ENCODE peak calls at places on chromosomes 6 and 20, in six cellular contexts. F, Z, K, A, G and B are unnamed samples. For H3K27me3 and H3K4me1, the result is how much of the 10 kb centered on the place peaks cover.

GRCh38 chr6:27394073-27394472 is 5.5 kb downstream of the ZNF391 start:
- DNase-seq in F (no peak), Z (no peak), K (no peak), A (no peak), G (no peak), B (no peak)

GRCh38 chr6:123570813-123571684 is 65.7 kb downstream of the TRDN start:
- DNase-seq in F (no peak), Z (no peak), K (no peak), A (no peak), G (no peak), B (no peak)

GRCh38 chr20:24681634-24682495 is 212.4 kb downstream of the SYNDIG1 start:
- DNase-seq in F (no peak), Z (no peak), K (no peak), A (no peak), G (no peak), B (no peak)

GRCh38 chr6:117555882-117556498 is 46.3 kb downstream of the GOPC start:
- DNase-seq in F (peak), Z (peak), K (peak), A (peak), G (peak), B (no peak)

GRCh38 chr6:88891135-88891845 is 72.1 kb downstream of the RNGTT start:
- DNase-seq in F (no peak), Z (no peak), K (no peak), A (no peak), G (no peak), B (no peak)

GRCh38 chr20:41183391-41183790 is 46.0 kb downstream of the PLCG1 start:
- DNase-seq in F (no peak), Z (no peak), K (no peak), A (no peak), G (no peak), B (no peak)

GRCh38 chr6:16222826-16223225 is 15.6 kb upstream of the GMPR start:
- DNase-seq in F (no peak), Z (no peak), K (no peak), A (no peak), G (no peak), B (no peak)

GRCh38 chr20:61520761-61521460 is 268.9 kb downstream of the CDH4 start:
- DNase-seq in F (no peak), Z (no peak), K (no peak), A (no peak), G (no peak), B (no peak)

GRCh38 chr20:6714202-6714800 is 53.2 kb upstream of the BMP2 start:
- DNase-seq in F (no peak), Z (no peak), K (no peak), A (peak), G (no peak), B (no peak)

GRCh38 chr6:17013701-17014100 is 88.1 kb upstream of the STMND1 start:
- DNase-seq in F (peak), Z (no peak), K (no peak), A (no peak), G (no peak), B (no peak)

GRCh38 chr6:102732908-102733307 is 1339.4 kb downstream of the GRIK2 start:
- DNase-seq in F (no peak), Z (no peak), K (no peak), A (no peak), G (no peak), B (no peak)

GRCh38 chr20:34549291-34549928 is 9.1 kb upstream of the MAP1LC3A start:
- DNase-seq in F (no peak), Z (peak), K (no peak), A (peak), G (no peak), B (no peak)

GRCh38 chr20:59153355-59153681 is 10.3 kb upstream of the ZNF831 start:
- DNase-seq in F (no peak), Z (no peak), K (no peak), A (no peak), G (no peak), B (no peak)

GRCh38 chr20:15359056-15359455 is 1021.6 kb upstream of the FLRT3 start:
- DNase-seq in F (no peak), Z (no peak), K (no peak), A (no peak), G (no peak), B (no peak)

GRCh38 chr20:651713-652610 is 1.0 kb downstream of the SRXN1 start:
- DNase-seq in F (peak), Z (no peak), K (no peak), A (peak), G (no peak), B (no peak)

GRCh38 chr6:132490478-132491204 is 22.3 kb downstream of the STX7 start:
- DNase-seq in F (no peak), Z (no peak), K (no peak), A (no peak), G (no peak), B (no peak)

GRCh38 chr20:54464003-54464402 is 11.4 kb upstream of the DOK5 start:
- DNase-seq in F (no peak), Z (no peak), K (no peak), A (no peak), G (no peak), B (no peak)

GRCh38 chr6:13006578-13007300 is 290.2 kb downstream of the PHACTR1 start:
- DNase-seq in F (no peak), Z (no peak), K (no peak), A (no peak), G (no peak), B (no peak)

GRCh38 chr6:101294051-101294638 is 99.4 kb upstream of the GRIK2 start:
- DNase-seq in F (no peak), Z (no peak), K (no peak), A (no peak), G (no peak), B (no peak)

GRCh38 chr6:110738899-110739365 is 76.3 kb downstream of the CDK19 start:
- DNase-seq in F (no peak), Z (peak), K (no peak), A (peak), G (no peak), B (no peak)

GRCh38 chr20:61821698-61822097 is 244.0 kb downstream of the TAF4 start:
- DNase-seq in F (no peak), Z (no peak), K (no peak), A (no peak), G (no peak), B (no peak)

GRCh38 chr20:57392512-57393271 is 1.5 kb downstream of the RBM38 start:
- DNase-seq in F (no peak), Z (no peak), K (peak), A (peak), G (no peak), B (no peak)

DNA sequence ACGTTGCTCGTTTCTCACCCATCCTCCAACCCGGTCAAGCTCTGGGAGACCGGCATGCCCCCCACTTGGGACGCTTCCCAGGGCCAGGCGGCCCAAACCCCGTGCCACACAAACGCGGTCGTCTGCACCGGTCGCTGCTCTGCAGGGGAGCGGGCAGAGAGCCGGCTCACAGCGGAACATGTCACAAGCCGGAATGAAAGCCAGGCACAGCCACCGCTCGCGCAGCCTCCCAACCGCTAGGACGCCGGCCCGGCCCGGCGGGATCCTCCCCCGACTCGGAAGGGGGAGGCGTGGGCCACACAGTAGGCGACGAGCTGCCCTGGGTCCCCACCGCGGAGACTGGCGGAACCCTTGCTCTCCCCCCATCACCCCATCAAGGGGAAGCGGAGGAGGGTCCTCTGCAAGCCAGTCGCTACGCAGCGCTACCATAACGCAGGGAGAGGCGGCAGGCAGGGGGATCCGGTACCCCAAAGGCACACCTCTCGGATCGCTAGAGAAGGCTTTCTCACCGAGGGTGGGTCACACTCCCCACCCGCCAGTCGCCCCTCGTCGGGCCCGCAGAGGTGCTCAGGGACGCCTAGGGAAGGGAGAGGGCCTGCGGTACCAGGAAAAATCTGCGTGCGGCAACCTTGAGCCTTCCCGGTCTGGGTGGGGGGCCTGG is 768.4 kb upstream of the DEFB115 start:
- DNase-seq in F (no peak), Z (no peak), K (no peak), A (no peak), G (no peak), B (no peak)
- H3K4me3 ChIP-seq in F (no peak), Z (no peak), K (no peak), A (no peak), G (no peak), B (no peak)

DNA sequence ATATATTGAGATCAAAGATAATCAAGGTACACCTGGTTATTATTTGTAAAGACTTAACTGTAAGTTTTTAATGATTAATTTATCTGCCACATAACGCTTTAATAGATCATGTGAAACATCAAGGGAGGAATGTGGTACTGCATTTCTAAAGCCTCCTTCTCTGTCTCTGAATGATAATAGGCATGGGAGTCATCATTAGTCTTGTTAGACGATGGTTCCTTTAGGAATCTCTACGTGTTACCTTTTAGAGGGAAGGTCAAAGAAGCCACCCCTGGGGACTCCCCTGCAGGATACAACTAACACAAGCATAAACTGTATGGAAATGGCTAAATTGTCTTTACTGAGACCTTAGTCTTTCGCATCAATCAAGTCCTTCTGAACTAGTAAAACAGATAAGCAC is 173.6 kb upstream of the MCHR2 start:
- DNase-seq in F (no peak), Z (no peak), K (no peak), A (no peak), G (no peak), B (no peak)
- H3K27me3 ChIP-seq in F (under half), Z (under half), K (under half), A (under half), G (under half), B (under half)

DNA sequence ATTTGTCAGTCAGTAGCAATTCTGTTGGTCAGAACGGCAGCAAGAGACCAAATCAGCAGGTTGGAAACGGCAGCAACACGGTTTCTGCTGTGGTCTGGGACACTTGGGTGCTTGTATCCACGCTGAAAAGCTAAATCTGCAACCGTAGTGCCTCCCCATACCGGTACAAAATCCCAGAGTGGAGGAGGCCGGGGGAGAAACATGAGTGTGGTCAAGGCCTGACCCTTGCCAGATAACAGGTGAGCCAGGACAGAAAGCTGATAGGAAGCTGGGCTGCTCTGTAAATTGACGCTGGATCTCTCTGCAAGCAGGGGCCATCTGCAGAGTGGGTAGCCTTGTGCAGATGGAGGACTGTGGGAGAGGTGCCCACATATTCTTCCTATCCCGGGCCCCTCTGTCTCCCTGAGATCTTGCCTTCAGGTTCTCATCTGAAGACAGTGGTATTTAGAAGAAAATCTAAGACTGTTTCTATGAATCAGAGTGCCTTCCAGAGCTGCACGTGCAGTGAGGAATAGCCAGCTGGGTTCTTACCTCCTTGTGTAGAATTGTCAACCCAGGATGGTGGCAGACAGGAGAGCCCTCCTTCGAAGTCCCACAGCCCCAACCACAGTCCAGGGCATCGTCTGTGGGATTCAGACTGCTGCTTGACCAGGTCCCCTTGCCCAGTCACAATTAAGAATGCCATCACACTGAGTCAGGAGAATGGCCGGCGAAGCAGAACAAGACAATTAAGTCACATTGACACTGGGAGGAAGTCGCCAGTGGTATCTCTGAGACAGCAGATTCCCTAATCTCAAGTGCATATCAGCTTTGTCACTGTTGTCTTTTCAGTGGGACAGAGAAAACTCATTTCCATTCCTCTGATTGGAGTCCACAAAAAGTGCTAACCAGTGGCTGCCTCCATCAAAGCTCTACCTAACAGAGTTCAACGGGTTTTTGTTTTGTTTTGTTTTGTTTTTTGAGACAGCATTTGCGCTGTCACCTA is 100.0 kb upstream of the RIPOR2 start:
- DNase-seq in F (no peak), Z (no peak), K (no peak), A (no peak), G (no peak), B (no peak)
- H3K4me1 ChIP-seq in F (under half), Z (under half), K (under half), A (under half), G (under half), B (under half)

DNA sequence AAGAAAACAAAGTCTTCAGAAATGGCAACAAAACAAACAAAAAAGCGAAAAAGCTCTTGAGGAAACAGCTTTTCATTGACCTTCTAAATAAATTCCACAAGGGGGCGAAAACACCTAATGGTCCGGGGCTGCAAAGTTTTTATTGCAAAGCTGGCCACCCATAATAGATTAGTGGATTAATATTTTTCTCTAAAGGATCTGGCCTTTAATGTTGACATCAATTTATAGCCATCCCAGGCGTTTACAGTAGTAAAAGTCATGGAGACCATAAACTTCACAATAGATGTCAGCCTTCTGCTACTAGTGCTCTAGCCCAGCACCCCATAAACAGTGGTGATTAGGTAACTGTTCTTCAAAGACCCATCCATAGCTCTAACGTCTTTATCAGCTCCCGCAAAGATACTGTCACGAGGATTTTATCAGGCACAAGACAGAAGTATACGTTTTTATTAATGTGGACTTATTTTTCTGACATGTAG is 4.8 kb downstream of the CITED2 start:
- DNase-seq in F (peak), Z (peak), K (no peak), A (no peak), G (no peak), B (no peak)
- H3K4me3 ChIP-seq in F (no peak), Z (peak), K (peak), A (no peak), G (no peak), B (peak)

DNA sequence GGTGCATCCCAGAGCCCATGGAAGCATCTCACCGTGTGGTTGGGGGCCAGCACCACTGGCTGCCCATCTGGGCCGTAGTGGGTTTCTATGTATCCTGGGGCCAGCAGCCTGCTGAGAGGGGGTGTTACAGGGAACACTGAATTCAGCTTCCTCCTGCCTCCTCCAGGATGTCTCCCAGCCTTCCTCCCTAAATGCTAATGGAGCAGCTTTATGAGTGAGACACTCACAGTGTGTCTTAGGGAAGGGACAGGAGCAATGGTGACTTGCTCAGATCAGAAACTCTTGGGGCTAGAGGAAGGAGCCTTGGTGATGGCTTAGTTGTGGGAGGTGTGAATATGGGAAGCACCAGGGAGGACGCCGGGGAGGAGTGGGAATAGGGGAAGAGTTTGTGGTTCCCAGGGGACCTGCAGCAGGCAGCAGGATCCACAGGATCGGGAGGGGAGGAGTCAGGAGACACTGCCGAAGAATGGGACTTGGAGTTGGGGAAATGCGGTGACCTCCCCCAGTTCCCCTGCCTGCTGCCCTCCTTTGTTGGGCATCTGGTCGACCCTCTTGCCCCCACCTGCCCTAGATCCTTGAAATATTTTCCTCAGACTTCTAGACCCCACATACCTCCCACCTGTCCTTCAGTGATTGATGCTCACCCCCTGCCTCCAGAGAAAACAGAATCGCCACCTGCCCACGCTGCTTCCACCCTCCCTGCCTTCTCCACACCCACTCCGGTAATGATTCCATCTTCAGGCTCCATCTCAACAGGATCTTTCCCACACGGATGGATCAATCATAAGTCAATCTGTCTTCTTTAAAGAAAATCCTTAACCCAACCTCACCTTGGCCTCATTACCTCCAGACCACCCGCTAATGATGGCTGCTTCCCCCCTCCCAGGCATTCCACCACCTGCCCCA is 6.6 kb downstream of the ADAM33 start:
- DNase-seq in F (no peak), Z (no peak), K (no peak), A (no peak), G (no peak), B (no peak)
- H3K27me3 ChIP-seq in F (under half), Z (half or more), K (under half), A (under half), G (under half), B (under half)

GRCh38 chr20:17501701-17502100 is 29.5 kb downstream of the BFSP1 start:
- DNase-seq in F (no peak), Z (no peak), K (no peak), A (no peak), G (no peak), B (no peak)

GRCh38 chr20:17502105-17502504 is 29.1 kb downstream of the BFSP1 start:
- DNase-seq in F (no peak), Z (no peak), K (no peak), A (no peak), G (no peak), B (no peak)

GRCh38 chr20:17504898-17505663 is 26.1 kb downstream of the BFSP1 start:
- DNase-seq in F (peak), Z (peak), K (peak), A (peak), G (no peak), B (no peak)

GRCh38 chr20:17504326-17504897 is 26.8 kb downstream of the BFSP1 start:
- DNase-seq in F (no peak), Z (no peak), K (no peak), A (peak), G (no peak), B (no peak)

GRCh38 chr20:17503501-17504325 is 27.5 kb downstream of the BFSP1 start:
- DNase-seq in F (no peak), Z (no peak), K (no peak), A (no peak), G (no peak), B (no peak)
- H3K4me1 ChIP-seq in F (under half), Z (under half), K (under half), A (under half), G (under half), B (under half)

GRCh38 chr6:142627474-142627873 is 317.5 kb downstream of the HIVEP2 start:
- DNase-seq in F (no peak), Z (no peak), K (no peak), A (no peak), G (no peak), B (no peak)
- H3K4me3 ChIP-seq in F (peak), Z (no peak), K (peak), A (no peak), G (peak), B (no peak)

GRCh38 chr6:44670146-44670545 is 282.6 kb downstream of the CDC5L start:
- DNase-seq in F (no peak), Z (no peak), K (no peak), A (no peak), G (no peak), B (no peak)
- H3K27me3 ChIP-seq in F (under half), Z (under half), K (under half), A (under half), G (under half), B (under half)